ENCODE peak calls at places on chromosomes 16 and 17, in nine cellular contexts. G is Kasumi-1; V is ureter; D is fibroblast of pulmonary artery; O is naive thymus-derived CD8-positive, alpha-beta T cell; R is smooth muscle cell of the brain vasculature; J is activated gamma-delta T cell; P is anterior cingulate cortex; F is psoas muscle. T is an unnamed sample.

GRCh38 chr16:49127103-49127502 is 154.5 kb downstream of the CBLN1 start:
- DNase-seq in G (no peak), V (no peak), D (no peak), O (no peak), R (no peak), J (no peak), P (no peak), F (no peak), T (no peak)

GRCh38 chr16:69084301-69084700 is 21.2 kb upstream of the HAS3 start:
- DNase-seq in G (no peak), V (no peak), D (peak), O (no peak), R (no peak), J (no peak), P (no peak), F (no peak), T (no peak)

GRCh38 chr17:35423761-35424160 is 8.5 kb downstream of the SLFN12 start:
- DNase-seq in G (no peak), V (no peak), D (peak), O (no peak), R (no peak), J (no peak), P (no peak), F (no peak), T (no peak)

GRCh38 chr17:81511800-81512559 is 619 bp downstream of the ACTG1 start:
- DNase-seq in G (no peak), V (no peak), D (peak), O (peak), R (no peak), J (no peak), P (no peak), F (no peak), T (peak)

GRCh38 chr17:2680961-2681360 is 30.6 kb downstream of the CLUH start:
- DNase-seq in G (no peak), V (no peak), D (no peak), O (no peak), R (no peak), J (no peak), P (no peak), F (no peak), T (no peak)

GRCh38 chr16:490768-491167 is 36.7 kb upstream of the CAPN15 start:
- DNase-seq in G (no peak), V (no peak), D (no peak), O (no peak), R (no peak), J (no peak), P (no peak), F (no peak), T (no peak)

GRCh38 chr16:85396879-85397871 is 215.9 kb upstream of the GSE1 start:
- DNase-seq in G (no peak), V (peak), D (no peak), O (no peak), R (no peak), J (no peak), P (no peak), F (peak), T (no peak)

GRCh38 chr17:61383689-61384201 is 15.9 kb upstream of the TBX2 start:
- DNase-seq in G (no peak), V (no peak), D (no peak), O (no peak), R (no peak), J (no peak), P (no peak), F (no peak), T (no peak)

GRCh38 chr17:65058151-65058550 is 1.6 kb upstream of the GNA13 start:
- DNase-seq in G (no peak), V (no peak), D (no peak), O (no peak), R (no peak), J (no peak), P (no peak), F (no peak), T (no peak)

GRCh38 chr16:17347624-17348023 is 123.1 kb downstream of the XYLT1 start:
- DNase-seq in G (no peak), V (no peak), D (no peak), O (no peak), R (no peak), J (no peak), P (no peak), F (no peak), T (no peak)

GRCh38 chr16:68403704-68404103 is 44.6 kb downstream of the SMPD3 start:
- DNase-seq in G (no peak), V (no peak), D (no peak), O (no peak), R (no peak), J (no peak), P (no peak), F (no peak), T (no peak)

GRCh38 chr16:65531475-65531874 is 409.6 kb upstream of the CDH11 start:
- DNase-seq in G (no peak), V (no peak), D (no peak), O (no peak), R (no peak), J (no peak), P (no peak), F (no peak), T (no peak)

GRCh38 chr16:85390511-85391174 is 222.5 kb upstream of the GSE1 start:
- DNase-seq in G (no peak), V (peak), D (peak), O (no peak), R (no peak), J (no peak), P (no peak), F (peak), T (no peak)

T was measured in activated T-helper 1 cell treated with anti-CD3 and anti-CD28 coated beads, Interleukin-12 subunit alpha, Interleukin-12 subunit beta, Interleukin-2, Interleukin-4 antibody, amounts not matched to agents 30 ng/mL and 10 ng/mL and 1 ng/mL, durations not matched to agents 14 hours and 24 hours and 36 hours.